ENCODE peak calls at places on chromosomes 3 and 15, in four cellular contexts. V is left ventricle myocardium inferior, G is tibial nerve, X is tibial artery. E is an unnamed sample.

GRCh38 chr3:74048686-74049085 is 423.9 kb upstream of the PDZRN3 start:
- DNase-seq in X (no peak), V (no peak), G (no peak), E (no peak)

GRCh38 chr3:133136114-133137041 is 98.2 kb downstream of the TMEM108 start:
- DNase-seq in X (no peak), V (no peak), G (no peak), E (no peak)

GRCh38 chr15:72554471-72555425 is 80.6 kb downstream of the ARIH1 start:
- DNase-seq in X (no peak), G (no peak), V (no peak), E (no peak)

GRCh38 chr3:126305427-126305826 is 51.8 kb downstream of the KLF15 start:
- DNase-seq in V (no peak), G (no peak), X (no peak), E (no peak)

GRCh38 chr15:92958105-92958504 is 58.0 kb downstream of the CHD2 start:
- DNase-seq in G (no peak), V (no peak), X (no peak), E (no peak)

GRCh38 chr3:30231277-30232141 is 374.9 kb upstream of the TGFBR2 start:
- DNase-seq in V (no peak), G (no peak), X (no peak), E (no peak)

GRCh38 chr15:19899021-19899824 is 642.4 kb downstream of the GOLGA6L6 start:
- DNase-seq in V (no peak), G (no peak), X (no peak), E (peak; percentile 68)

GRCh38 chr3:71010731-71011455 is 572.6 kb downstream of the FOXP1 start:
- DNase-seq in V (no peak), X (no peak), G (no peak), E (no peak)

GRCh38 chr3:53065841-53066480 is 20.1 kb upstream of the SFMBT1 start:
- DNase-seq in G (no peak), X (no peak), V (no peak), E (no peak)

GRCh38 chr3:58062469-58062868 is 54.2 kb downstream of the FLNB start:
- DNase-seq in V (no peak), X (no peak), G (no peak), E (no peak)

GRCh38 chr3:124513610-124513997 is 216.6 kb upstream of the UMPS start:
- DNase-seq in G (no peak), X (no peak), V (no peak), E (no peak)

GRCh38 chr3:32371466-32372212 is 20.0 kb upstream of the CMTM7 start:
- DNase-seq in X (no peak), G (no peak), V (no peak), E (no peak)

GRCh38 chr3:167929937-167930336 is 165.8 kb downstream of the GOLIM4 start:
- DNase-seq in X (no peak), V (no peak), G (no peak), E (no peak)

GRCh38 chr15:100772478-100773378 is 106.9 kb upstream of the ALDH1A3 start:
- DNase-seq in X (no peak), G (no peak), V (no peak), E (no peak)

GRCh38 chr3:146196789-146197188 is 35.8 kb upstream of the PLOD2 start:
- DNase-seq in V (no peak), X (no peak), G (no peak), E (no peak)

GRCh38 chr3:141000691-141001090 is 50.5 kb upstream of the SPSB4 start:
- DNase-seq in G (no peak), V (no peak), X (no peak), E (no peak)

GRCh38 chr15:75736256-75736655 is 23.6 kb upstream of the CSPG4 start:
- DNase-seq in V (no peak), G (no peak), X (no peak), E (no peak)

GRCh38 chr3:182245059-182245458 is 533.3 kb downstream of the SOX2 start:
- DNase-seq in X (no peak), V (no peak), G (no peak), E (no peak)

GRCh38 chr3:138938056-138938876 is 8.7 kb downstream of the FOXL2 start:
- DNase-seq in X (no peak), V (no peak), G (no peak), E (no peak)

GRCh38 chr15:67578020-67578600 is 35.6 kb downstream of the MAP2K5 start:
- DNase-seq in X (no peak), V (no peak), G (no peak), E (no peak)

GRCh38 chr3:56408761-56409196 is 59.5 kb downstream of the ERC2 start:
- DNase-seq in G (no peak), X (no peak), V (no peak), E (no peak)

GRCh38 chr3:9945358-9945757 is 6.8 kb downstream of the PRRT3 start:
- DNase-seq in V (no peak), G (no peak), X (no peak), E (no peak)

GRCh38 chr3:126553284-126553811 is 5.4 kb downstream of the C3orf22 start:
- DNase-seq in G (no peak), V (no peak), X (peak; percentile 55), E (peak; percentile 50)

GRCh38 chr3:117217355-117217754 is 507.8 kb downstream of the TUSC7 start:
- DNase-seq in V (no peak), X (no peak), G (no peak), E (no peak)

GRCh38 chr3:161031134-161031533 is 74.0 kb downstream of the B3GALNT1 start:
- DNase-seq in V (no peak), G (no peak), X (no peak), E (no peak)

GRCh38 chr3:94249491-94250079 is 186.7 kb downstream of the NSUN3 start:
- DNase-seq in G (peak; percentile 74), V (peak; percentile 31), X (no peak), E (no peak)

GRCh38 chr3:194161181-194162045 is 25.5 kb downstream of the HES1 start:
- DNase-seq in X (no peak), G (no peak), V (no peak), E (no peak)

GRCh38 chr15:91965501-91966180 is 112.1 kb downstream of the SLCO3A1 start:
- DNase-seq in X (peak; percentile 85), G (no peak), V (no peak), E (no peak)

GRCh38 chr15:71974211-71974610 is 143.7 kb downstream of the MYO9A start:
- DNase-seq in X (no peak), G (no peak), V (no peak), E (no peak)

GRCh38 chr3:175957427-175957826 is 1098.3 kb downstream of the NAALADL2 start:
- DNase-seq in G (no peak), X (no peak), V (no peak), E (no peak)

GRCh38 chr3:160448845-160449659 is 534 bp downstream of the TRIM59 start:
- DNase-seq in G (no peak), X (no peak), V (no peak), E (no peak)

GRCh38 chr15:40104865-40105516 is 3.7 kb downstream of the BMF start:
- DNase-seq in V (peak; percentile 93), X (peak; percentile 96), G (peak; percentile 87), E (peak; percentile 95)

DNA sequence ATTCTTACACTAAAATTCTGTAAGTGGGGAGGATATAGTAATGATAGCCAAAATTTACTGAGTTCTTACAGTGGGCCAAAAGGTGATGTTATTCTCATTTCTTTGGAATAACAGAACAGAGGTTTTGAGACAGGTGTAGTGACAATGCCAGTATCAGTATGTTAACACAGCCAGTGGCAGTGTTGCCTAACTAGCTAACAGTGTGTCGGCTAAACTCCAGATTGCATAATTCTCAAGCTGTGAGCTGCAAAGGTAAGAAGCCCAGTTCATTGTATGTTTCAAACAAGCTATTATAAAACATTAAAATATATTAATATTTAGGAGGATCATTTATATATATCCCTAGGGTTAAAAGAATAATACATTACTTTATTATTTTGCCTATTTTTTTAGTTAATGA is 920 bp downstream of the SLC15A2 start:
- DNase-seq in V (no peak), G (no peak), X (no peak), E (no peak)
- H3K4me1 ChIP-seq in V (peaks cover 22% of the 10 kb centered on the region), G (no peaks in the 10 kb centered on the region), X (peaks cover 14% of the 10 kb centered on the region), E (no peaks in the 10 kb centered on the region)

GRCh38 chr15:52357949-52358348 is 62.3 kb upstream of the MYO5C start:
- DNase-seq in X (no peak), V (no peak), G (no peak), E (no peak)

GRCh38 chr15:52360229-52361203 is 64.9 kb upstream of the MYO5C start:
- DNase-seq in G (no peak), V (no peak), X (no peak), E (no peak)

GRCh38 chr15:52362497-52362896 is 66.9 kb upstream of the MYO5C start:
- DNase-seq in V (no peak), X (no peak), G (peak; percentile 9), E (no peak)

DNA sequence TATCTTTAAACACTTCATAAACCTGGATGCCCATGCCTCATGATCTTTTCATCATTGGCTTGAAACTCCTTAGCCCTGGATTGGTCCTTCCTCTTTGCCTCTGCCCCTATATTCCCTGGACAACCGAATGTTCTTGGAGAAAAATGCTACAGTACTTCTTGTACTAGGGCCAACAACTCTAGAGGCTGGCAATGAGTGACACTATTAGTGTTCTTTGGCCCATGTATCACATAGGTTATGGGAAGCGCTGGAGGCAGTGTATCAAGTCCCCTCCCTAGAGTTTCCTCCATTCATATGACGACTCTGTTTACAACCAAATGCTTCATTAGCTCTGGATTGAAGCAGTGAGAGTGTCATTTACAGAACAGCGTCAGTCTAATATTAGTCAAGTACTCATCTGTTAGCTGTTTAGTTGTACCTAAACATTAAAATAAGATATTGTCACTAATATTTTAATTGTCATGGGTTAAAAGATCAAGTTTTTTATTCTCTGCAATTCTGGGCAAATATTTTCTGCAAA is 66.4 kb upstream of the MYO5C start:
- DNase-seq in V (no peak), X (no peak), G (no peak), E (no peak)
- H3K4me1 ChIP-seq in V (peaks cover 14% of the 10 kb centered on the region), X (no peaks in the 10 kb centered on the region), G (no peaks in the 10 kb centered on the region), E (no peaks in the 10 kb centered on the region)

GRCh38 chr3:186194451-186194811 is 85.5 kb upstream of the ETV5 start:
- DNase-seq in G (no peak), V (no peak), X (no peak), E (no peak)
- H3K4me1 ChIP-seq in G (no peaks in the 10 kb centered on the region), V (peaks cover 12% of the 10 kb centered on the region), X (peaks cover 8% of the 10 kb centered on the region), E (peaks cover 7% of the 10 kb centered on the region)

GRCh38 chr15:63392355-63393009 is 10.8 kb upstream of the CA12 start:
- DNase-seq in X (no peak), V (no peak), G (peak; percentile 17), E (no peak)

GRCh38 chr15:63388511-63388910 is 6.9 kb upstream of the CA12 start:
- DNase-seq in V (no peak), X (no peak), G (no peak), E (no peak)

GRCh38 chr15:63390689-63391088 is 9.0 kb upstream of the CA12 start:
- DNase-seq in V (no peak), X (no peak), G (no peak), E (no peak)

GRCh38 chr15:63389902-63390301 is 8.3 kb upstream of the CA12 start:
- DNase-seq in X (no peak), V (no peak), G (no peak), E (no peak)

DNA sequence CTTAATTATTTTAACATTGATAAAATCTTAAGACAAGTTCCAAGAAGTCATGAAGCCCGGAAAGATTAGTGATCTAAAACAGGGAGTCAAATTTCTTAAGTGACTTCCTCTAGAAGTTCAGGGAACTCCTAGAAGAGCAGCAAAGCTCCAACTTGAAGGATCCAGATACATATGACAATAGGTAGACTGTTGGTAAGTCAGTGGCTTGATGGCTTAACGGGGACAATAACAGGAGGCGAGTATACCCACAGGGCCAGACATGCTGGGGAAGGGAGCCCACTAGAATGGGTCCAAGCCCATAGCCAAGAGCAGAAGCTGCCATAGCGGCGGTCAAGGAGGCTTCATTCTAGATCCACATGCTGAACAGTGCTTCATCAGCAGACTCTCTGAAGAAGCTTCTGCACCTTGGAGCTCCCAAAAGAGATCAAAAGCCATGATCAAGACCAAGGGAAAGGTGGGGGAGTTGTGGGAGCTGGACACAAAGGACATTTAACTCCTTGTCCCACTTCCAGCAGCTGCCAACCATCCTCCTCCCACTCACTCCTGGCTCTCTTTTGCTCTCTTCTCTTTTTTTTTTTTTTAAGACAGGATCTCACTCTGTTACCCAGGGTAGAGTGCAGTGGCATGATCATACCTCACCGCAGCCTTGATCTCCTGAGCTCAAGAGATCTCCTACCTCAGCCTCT is 10.2 kb upstream of the CA12 start:
- DNase-seq in X (no peak), V (no peak), G (no peak), E (no peak)
- H3K4me1 ChIP-seq in X (peaks cover 10% of the 10 kb centered on the region), V (peaks cover 22% of the 10 kb centered on the region), G (no peaks in the 10 kb centered on the region), E (no peaks in the 10 kb centered on the region)